ENCODE peak calls at places on chromosomes 6 and 20, in seven cellular contexts. P is activated gamma-delta T cell treated with Interleukin-2 at 50 U/mL for 16 hours, K is kidney, T is progenitor cell of endocrine pancreas, Y is hepatic stellate cell, I is AG08395, X is T-cell. H is an unnamed sample.
A peak's percentile ranks its signal among the peaks of the same experiment; 100 is the strongest.

GRCh38 chr6:23855497-23856116 is 270.4 kb upstream of the NRSN1 start:
- DNase-seq in P (no peak), K (peak; percentile 51), T (no peak), Y (no peak), I (no peak), X (no peak), H (no peak)

GRCh38 chr6:69276204-69276603 is 520.6 kb downstream of the LMBRD1 start:
- DNase-seq in P (no peak), K (no peak), T (no peak), Y (no peak), I (no peak), X (no peak), H (no peak)

GRCh38 chr20:40932436-40932835 is 96.2 kb upstream of the TOP1 start:
- DNase-seq in P (no peak), K (no peak), T (no peak), Y (no peak), I (no peak), X (no peak), H (no peak)

GRCh38 chr6:22204153-22204552 is 92.7 kb downstream of the PRL start:
- DNase-seq in P (no peak), K (no peak), T (no peak), Y (no peak), I (no peak), X (no peak), H (no peak)

GRCh38 chr20:5918856-5919633 is 31.3 kb downstream of the TRMT6 start:
- DNase-seq in P (peak; percentile 5), K (no peak), T (no peak), Y (peak; percentile 10), I (peak; percentile 40), X (no peak), H (no peak)

GRCh38 chr6:42569102-42570028 is 5.5 kb downstream of the UBR2 start:
- DNase-seq in P (no peak), K (no peak), T (no peak), Y (peak; percentile 26), I (peak; percentile 48), X (no peak), H (peak; percentile 91)

GRCh38 chr20:1327241-1327653 is 1.7 kb downstream of the SDCBP2 start:
- DNase-seq in P (no peak), K (no peak), T (no peak), Y (peak; percentile 43), I (peak; percentile 33), X (no peak), H (peak; percentile 47)

GRCh38 chr20:11331096-11331495 is 586.6 kb upstream of the BTBD3 start:
- DNase-seq in P (no peak), K (no peak), T (no peak), Y (no peak), I (no peak), X (no peak), H (no peak)

GRCh38 chr6:134764741-134765140 is 185.2 kb downstream of the ALDH8A1 start:
- DNase-seq in P (no peak), K (no peak), T (no peak), Y (no peak), I (no peak), X (no peak), H (no peak)

GRCh38 chr6:115882771-115883170 is 177.9 kb downstream of the FRK start:
- DNase-seq in P (no peak), K (no peak), T (no peak), Y (no peak), I (no peak), X (no peak), H (no peak)

GRCh38 chr6:149823013-149823412 is 41.1 kb downstream of the LRP11 start:
- DNase-seq in P (no peak), K (no peak), T (no peak), Y (no peak), I (no peak), X (no peak), H (no peak)

GRCh38 chr6:144190593-144190992 is 40.3 kb downstream of the STX11 start:
- DNase-seq in P (no peak), K (peak; percentile 48), T (no peak), Y (no peak), I (peak; percentile 30), X (no peak), H (peak; percentile 78)

GRCh38 chr20:11624704-11625103 is 293.0 kb upstream of the BTBD3 start:
- DNase-seq in P (no peak), K (no peak), T (no peak), Y (no peak), I (no peak), X (no peak), H (no peak)

H was measured in fibroblast of gingiva.